ENCODE peak calls at places on chromosomes 16 and 17, in five cellular contexts. S is BJ, H is epithelial cell of proximal tubule, F is H1, U is AG09309. Y is an unnamed sample.

GRCh38 chr16:24688359-24688758 is 41.1 kb upstream of the TNRC6A start:
- DNase-seq in S (no peak), H (no peak), F (no peak), U (no peak), Y (no peak)

GRCh38 chr16:89922477-89922883 is 662 bp upstream of the TUBB3 start:
- DNase-seq in S (peak; percentile 69), H (peak; percentile 43), F (peak; percentile 70), U (peak; percentile 73), Y (peak; percentile 39)

GRCh38 chr16:57889522-57889921 is 81.4 kb downstream of the CNGB1 start:
- DNase-seq in S (no peak), H (no peak), F (no peak), U (no peak), Y (no peak)

GRCh38 chr17:38750312-38751121 is 2.0 kb upstream of the PSMB3 start:
- DNase-seq in S (no peak), H (peak; percentile 31), F (peak; percentile 73), U (no peak), Y (no peak)

GRCh38 chr16:10981697-10982216 is 37.4 kb downstream of the CLEC16A start:
- DNase-seq in S (no peak), H (no peak), F (peak; percentile 69), U (no peak), Y (no peak)

GRCh38 chr17:45431531-45432404 is 902 bp downstream of the ARHGAP27 start:
- DNase-seq in S (no peak), H (no peak), F (peak; percentile 95), U (no peak), Y (peak; percentile 68)

GRCh38 chr16:87625241-87625797 is 23.0 kb downstream of the JPH3 start:
- DNase-seq in S (no peak), H (no peak), F (no peak), U (no peak), Y (no peak)

GRCh38 chr17:5788266-5788900 is 204.1 kb upstream of the NLRP1 start:
- DNase-seq in S (no peak), H (no peak), F (no peak), U (no peak), Y (no peak)

GRCh38 chr16:637081-638018 is 1.2 kb upstream of the METTL26 start:
- DNase-seq in S (no peak), H (no peak), F (peak; percentile 91), U (no peak), Y (peak; percentile 78)

GRCh38 chr17:9150407-9151090 is 129.2 kb downstream of the NTN1 start:
- DNase-seq in S (no peak), H (no peak), F (no peak), U (no peak), Y (no peak)

GRCh38 chr17:949623-950338 is 29.8 kb downstream of the NXN start:
- DNase-seq in S (no peak), H (no peak), F (no peak), U (no peak), Y (no peak)

GRCh38 chr17:7951143-7951792 is 19.3 kb downstream of the CNTROB start:
- DNase-seq in S (no peak), H (no peak), F (no peak), U (no peak), Y (no peak)

GRCh38 chr17:63366238-63366561 is 79.9 kb downstream of the CYB561 start:
- DNase-seq in S (no peak), H (no peak), F (no peak), U (no peak), Y (no peak)

GRCh38 chr16:23395732-23396131 is 57.3 kb downstream of the COG7 start:
- DNase-seq in S (no peak), H (no peak), F (no peak), U (no peak), Y (no peak)

GRCh38 chr17:13160281-13160680 is 142.5 kb upstream of the ELAC2 start:
- DNase-seq in S (no peak), H (no peak), F (no peak), U (no peak), Y (no peak)

GRCh38 chr17:76199466-76199865 is 40.8 kb downstream of the RNF157 start:
- DNase-seq in S (no peak), H (no peak), F (no peak), U (no peak), Y (no peak)

GRCh38 chr16:72972878-72973571 is 74.9 kb downstream of the ZFHX3 start:
- DNase-seq in S (peak; percentile 56), H (no peak), F (no peak), U (no peak), Y (no peak)

GRCh38 chr16:83214671-83215070 is 587.9 kb downstream of the CDH13 start:
- DNase-seq in S (no peak), H (no peak), F (no peak), U (no peak), Y (no peak)

GRCh38 chr16:80346160-80346632 is 194.6 kb upstream of the DYNLRB2 start:
- DNase-seq in S (no peak), H (no peak), F (no peak), U (no peak), Y (no peak)

GRCh38 chr16:47460301-47460754 is 535 bp downstream of the ITFG1 start:
- DNase-seq in S (no peak), H (peak; percentile 23), F (no peak), U (no peak), Y (no peak)

GRCh38 chr17:62601438-62601837 is 26.0 kb upstream of the MRC2 start:
- DNase-seq in S (no peak), H (no peak), F (no peak), U (no peak), Y (no peak)

GRCh38 chr17:80833952-80834895 is 157.4 kb upstream of the CHMP6 start:
- DNase-seq in S (peak; percentile 58), H (no peak), F (no peak), U (peak; percentile 54), Y (no peak)

GRCh38 chr16:265002-265529 is 10.7 kb downstream of the RGS11 start:
- DNase-seq in S (no peak), H (no peak), F (no peak), U (no peak), Y (no peak)

GRCh38 chr16:23694707-23695373 is 16.2 kb downstream of the PLK1 start:
- DNase-seq in S (no peak), H (no peak), F (peak; percentile 86), U (no peak), Y (peak; percentile 46)

DNA sequence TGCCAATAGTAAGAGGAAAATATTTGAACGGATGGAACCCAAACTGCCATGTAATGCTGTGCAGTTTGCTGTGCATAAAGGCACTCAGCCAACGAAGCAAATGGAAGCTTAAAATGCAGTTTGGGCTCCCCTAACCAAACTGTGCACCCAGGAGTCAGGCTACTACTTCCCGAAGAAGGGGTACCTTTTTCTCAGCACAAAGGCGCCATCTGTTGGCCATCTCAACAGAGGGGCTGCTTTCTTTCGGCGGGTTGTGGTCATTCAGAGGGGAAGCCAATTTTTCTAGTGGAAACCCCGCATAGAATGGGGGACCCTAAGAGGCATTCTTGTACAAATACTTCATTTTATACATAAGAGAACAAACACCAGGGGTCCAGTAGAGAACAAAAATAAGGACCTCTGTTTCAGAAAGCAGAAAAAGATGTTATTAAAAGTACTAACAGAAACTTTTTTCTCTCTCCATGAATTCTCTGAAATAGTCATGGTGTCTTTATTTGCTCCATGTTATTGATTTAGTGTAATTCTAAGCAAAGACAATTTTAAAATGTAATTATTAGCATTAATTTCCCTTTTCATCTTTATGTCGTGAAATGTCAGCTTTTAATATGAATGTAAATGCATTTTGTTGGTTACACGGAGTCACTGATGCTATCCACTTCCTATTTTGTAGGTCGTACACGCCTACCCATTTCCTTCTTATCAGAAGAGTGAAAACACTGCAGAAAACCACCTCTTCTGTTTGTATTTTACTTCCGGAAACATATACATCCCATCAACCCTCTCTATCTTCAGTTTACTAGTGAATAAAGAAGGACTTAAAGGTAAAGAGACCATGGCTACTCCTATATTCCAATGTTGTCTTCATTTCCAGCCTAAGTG is 453.3 kb downstream of the KCNJ2 start:
- DNase-seq in S (no peak), H (no peak), F (peak; percentile 81), U (no peak), Y (peak; percentile 33)
- TF ChIP-seq CTCF in S (peak; percentile 48), H (peak; percentile 95), F (peak; percentile 74), U (peak; percentile 46), Y (peak; percentile 68)

GRCh38 chr17:48002920-48003685 is 32.2 kb downstream of the CDK5RAP3 start:
- DNase-seq in S (no peak), H (no peak), F (peak; percentile 70), U (no peak), Y (no peak)
- TF ChIP-seq CTCF in S (no peak), H (no peak), F (no peak), U (no peak), Y (peak; percentile 31)

GRCh38 chr16:68077866-68078725 is 7.1 kb upstream of the NFATC3 start:
- DNase-seq in S (no peak), H (no peak), F (peak; percentile 24), U (no peak), Y (no peak)

GRCh38 chr16:68075980-68076379 is 9.2 kb upstream of the NFATC3 start:
- DNase-seq in S (no peak), H (no peak), F (peak; percentile 17), U (no peak), Y (no peak)

GRCh38 chr16:68074850-68075249 is 10.3 kb upstream of the NFATC3 start:
- DNase-seq in S (no peak), H (no peak), F (no peak), U (no peak), Y (no peak)

GRCh38 chr16:68078726-68079615 is 6.2 kb upstream of the NFATC3 start:
- DNase-seq in S (no peak), H (no peak), F (peak; percentile 28), U (no peak), Y (no peak)

GRCh38 chr16:68076560-68076959 is 8.6 kb upstream of the NFATC3 start:
- DNase-seq in S (no peak), H (no peak), F (peak; percentile 22), U (no peak), Y (no peak)
- TF ChIP-seq CTCF in S (no peak), H (no peak), F (no peak), U (no peak), Y (no peak)

GRCh38 chr17:43085489-43085888 is 39.7 kb downstream of the BRCA1 start:
- DNase-seq in S (no peak), H (no peak), F (no peak), U (no peak), Y (no peak)
- TF ChIP-seq CTCF in S (peak; percentile 20), H (peak; percentile 37), F (no peak), U (no peak), Y (no peak)

GRCh38 chr17:72657467-72658317 is 434.8 kb downstream of the SLC39A11 start:
- DNase-seq in S (no peak), H (no peak), F (no peak), U (no peak), Y (no peak)
- TF ChIP-seq CTCF in S (peak; percentile 1), H (peak; percentile 47), F (peak; percentile 52), U (no peak), Y (no peak)

Y was measured in progenitor cell of endocrine pancreas.